ENCODE peak calls at places on chromosomes 3 and 15, in seven cellular contexts. A is left ventricle myocardium inferior, Q is heart left ventricle, F is psoas muscle, L is breast epithelium, K is thoracic aorta, W is right lobe of liver. T is an unnamed sample.
A peak's percentile ranks its signal among the peaks of the same experiment; 100 is the strongest.

GRCh38 chr3:99322551-99322950 is 315.8 kb upstream of the COL8A1 start:
- DNase-seq in Q (no peak), L (no peak), K (no peak), F (no peak), A (no peak), W (no peak), T (no peak)

GRCh38 chr15:31338879-31339557 is 12.4 kb downstream of the KLF13 start:
- DNase-seq in L (no peak), F (peak; percentile 72), Q (peak; percentile 86), W (peak; percentile 88), A (peak; percentile 80), K (peak; percentile 72), T (no peak)

GRCh38 chr15:26971303-26972018 is 480 bp downstream of the GABRG3 start:
- DNase-seq in F (no peak), A (no peak), W (no peak), L (no peak), Q (no peak), K (no peak), T (no peak)

GRCh38 chr15:78072080-78072892 is 5.2 kb downstream of the TBC1D2B start:
- DNase-seq in F (no peak), A (no peak), W (no peak), Q (peak; percentile 43), L (no peak), K (no peak), T (peak; percentile 58)

GRCh38 chr3:147661916-147662315 is 252.8 kb downstream of the ZIC1 start:
- DNase-seq in A (no peak), K (no peak), F (no peak), L (no peak), W (no peak), Q (no peak), T (no peak)

GRCh38 chr3:189277711-189278110 is 105.9 kb downstream of the TPRG1 start:
- DNase-seq in L (no peak), W (no peak), K (no peak), A (no peak), F (no peak), Q (no peak), T (no peak)

GRCh38 chr15:81504170-81504905 is 130.3 kb upstream of the TMC3 start:
- DNase-seq in L (no peak), A (no peak), K (no peak), F (no peak), Q (no peak), W (no peak), T (no peak)

GRCh38 chr15:101091080-101092017 is 160.5 kb downstream of the CHSY1 start:
- DNase-seq in A (peak; percentile 66), W (no peak), K (no peak), L (no peak), F (no peak), Q (peak; percentile 79), T (peak; percentile 52)

GRCh38 chr3:172061724-172062184 is 22.4 kb downstream of the FNDC3B start:
- DNase-seq in Q (no peak), W (no peak), A (no peak), K (no peak), F (no peak), L (no peak), T (no peak)

GRCh38 chr3:189563841-189564563 is 67.2 kb upstream of the TP63 start:
- DNase-seq in Q (no peak), A (no peak), W (no peak), L (no peak), F (no peak), K (no peak), T (no peak)

GRCh38 chr3:157500232-157500631 is 3.0 kb downstream of the VEPH1 start:
- DNase-seq in L (no peak), Q (no peak), A (no peak), K (no peak), F (no peak), W (no peak), T (no peak)

GRCh38 chr15:25247418-25248030 is 191.3 kb downstream of the UBE3A start:
- DNase-seq in K (no peak), Q (no peak), W (peak; percentile 21), L (peak; percentile 27), F (peak; percentile 31), A (no peak), T (no peak)

GRCh38 chr3:25662921-25663320 is 1.8 kb downstream of the TOP2B start:
- DNase-seq in K (no peak), L (no peak), F (no peak), A (no peak), Q (no peak), W (no peak), T (no peak)

GRCh38 chr3:23937296-23937695 is 7.8 kb upstream of the NR1D2 start:
- DNase-seq in Q (no peak), L (no peak), K (no peak), F (no peak), W (no peak), A (no peak), T (no peak)

GRCh38 chr3:20054549-20054987 is 14.3 kb downstream of the KAT2B start:
- DNase-seq in Q (peak; percentile 41), F (peak; percentile 64), A (no peak), K (peak; percentile 45), W (no peak), L (no peak), T (no peak)

GRCh38 chr3:185727873-185728272 is 97.0 kb downstream of the IGF2BP2 start:
- DNase-seq in K (no peak), W (no peak), Q (no peak), A (no peak), L (no peak), F (no peak), T (no peak)

GRCh38 chr15:76185716-76186115 is 125.6 kb downstream of the ETFA start:
- DNase-seq in W (no peak), K (no peak), F (no peak), L (no peak), A (no peak), Q (no peak), T (no peak)

GRCh38 chr15:31489801-31490646 is 163.4 kb downstream of the KLF13 start:
- DNase-seq in F (no peak), K (no peak), L (no peak), Q (peak; percentile 41), W (no peak), A (no peak), T (peak; percentile 39)

GRCh38 chr3:105807146-105807545 is 61.7 kb downstream of the CBLB start:
- DNase-seq in Q (no peak), K (no peak), A (no peak), F (no peak), L (no peak), W (no peak), T (no peak)

GRCh38 chr3:125433611-125434041 is 58.5 kb upstream of the ZNF148 start:
- DNase-seq in W (no peak), Q (no peak), A (no peak), K (no peak), L (no peak), F (no peak), T (no peak)

GRCh38 chr15:63530235-63530634 is 25.8 kb downstream of the USP3 start:
- DNase-seq in L (no peak), A (no peak), Q (no peak), K (no peak), F (no peak), W (no peak), T (no peak)

GRCh38 chr15:51621917-51622268 is 678 bp downstream of the DMXL2 start:
- DNase-seq in A (peak; percentile 32), W (peak; percentile 66), K (peak; percentile 2), L (no peak), F (peak; percentile 58), Q (peak; percentile 32), T (no peak)

GRCh38 chr15:41969851-41970431 is 2.4 kb downstream of the EHD4 start:
- DNase-seq in K (no peak), L (peak; percentile 31), W (no peak), Q (no peak), A (no peak), F (no peak), T (no peak)

GRCh38 chr15:73081321-73081958 is 29.2 kb downstream of the NEO1 start:
- DNase-seq in K (no peak), A (no peak), Q (peak; percentile 20), F (no peak), W (no peak), L (no peak), T (peak; percentile 39)

GRCh38 chr3:119636194-119636593 is 24.2 kb downstream of the POPDC2 start:
- DNase-seq in Q (no peak), W (no peak), L (no peak), K (no peak), F (no peak), A (no peak), T (no peak)

GRCh38 chr3:149376728-149377407 is 581 bp downstream of the TM4SF1 start:
- DNase-seq in Q (peak; percentile 30), W (no peak), F (no peak), A (no peak), L (no peak), K (no peak), T (no peak)

GRCh38 chr3:149373235-149374125 is 4.0 kb downstream of the TM4SF1 start:
- DNase-seq in A (no peak), L (no peak), W (no peak), F (no peak), K (no peak), Q (no peak), T (no peak)

GRCh38 chr3:149375164-149375823 is 2.2 kb downstream of the TM4SF1 start:
- DNase-seq in W (no peak), F (no peak), L (no peak), A (no peak), Q (no peak), K (no peak), T (no peak)

GRCh38 chr3:149375824-149376196 is 1.6 kb downstream of the TM4SF1 start:
- DNase-seq in K (no peak), A (no peak), Q (no peak), L (no peak), F (no peak), W (no peak), T (no peak)

GRCh38 chr3:149374391-149374790 is 3.1 kb downstream of the TM4SF1 start:
- DNase-seq in K (no peak), W (no peak), A (no peak), L (no peak), F (no peak), Q (no peak), T (no peak)
- H3K4me3 ChIP-seq in K (peak overlapping the region; percentile 71), W (no peak overlapping the region), A (peak overlapping the region; percentile 69), L (no peak overlapping the region), F (peak overlapping the region; percentile 63), Q (peak overlapping the region; percentile 40), T (no peak overlapping the region)

GRCh38 chr3:7517979-7518378 is 657.1 kb downstream of the GRM7 start:
- DNase-seq in A (no peak), L (no peak), K (no peak), F (no peak), Q (no peak), W (no peak), T (no peak)
- TF ChIP-seq CTCF in A (no peak), L (no peak), K (no peak), F (no peak), Q (no peak), W (no peak), T (no peak)

DNA sequence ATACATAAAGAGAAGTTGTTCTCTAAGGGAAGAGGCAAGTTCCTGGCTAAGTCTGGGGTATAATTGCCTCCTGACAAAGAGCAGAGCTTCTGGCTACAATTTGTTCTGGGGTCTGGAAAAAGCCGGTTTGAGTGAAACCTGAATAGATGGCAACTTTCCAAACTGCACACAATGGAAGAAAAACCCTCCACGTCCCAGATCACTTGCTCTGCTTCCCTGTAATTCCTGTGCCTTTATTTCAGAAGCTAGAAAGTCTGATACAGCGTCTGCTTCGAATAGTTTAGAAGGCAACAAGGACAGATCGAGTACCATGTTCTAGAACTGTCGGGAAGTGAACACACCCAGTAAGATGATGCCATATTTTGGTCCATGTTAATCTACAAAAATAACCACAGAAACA is 1.6 kb upstream of the WDR82 start:
- DNase-seq in W (no peak), L (no peak), Q (no peak), K (no peak), A (no peak), F (no peak), T (no peak)
- H3K4me3 ChIP-seq in W (no peak overlapping the region), L (peak overlapping the region; percentile 85), Q (no peak overlapping the region), K (peak overlapping the region; percentile 96), A (peak overlapping the region; percentile 95), F (peak overlapping the region; percentile 77), T (no peak overlapping the region)

GRCh38 chr3:49373563-49373962 is 15.4 kb upstream of the GPX1 start:
- DNase-seq in A (no peak), F (no peak), Q (no peak), L (no peak), K (no peak), W (no peak), T (no peak)
- TF ChIP-seq CTCF in A (no peak), F (no peak), Q (no peak), L (no peak), K (no peak), W (no peak), T (no peak)

T was measured in HFF-Myc.